ENCODE peak calls at places on chromosomes 16 and 17, in four cellular contexts. One of them, this sample, is unnamed.

GRCh38 chr17:1374426-1375177 is 25.4 kb downstream of the YWHAE start:
- DNase-seq in hypothalamus: no peak
- DNase-seq in nephron progenitor cell: no peak
- DNase-seq in coronary artery: no peak
- DNase-seq in this sample: no peak

GRCh38 chr17:10999484-10999883 is 161.6 kb upstream of the PIRT start:
- DNase-seq in hypothalamus: no peak
- DNase-seq in nephron progenitor cell: no peak
- DNase-seq in coronary artery: no peak
- DNase-seq in this sample: no peak

GRCh38 chr17:17109896-17110295 is 67.6 kb downstream of the MPRIP start:
- DNase-seq in hypothalamus: no peak
- DNase-seq in nephron progenitor cell: no peak
- DNase-seq in coronary artery: no peak
- DNase-seq in this sample: no peak

GRCh38 chr16:21618261-21618660 is 18.9 kb downstream of the METTL9 start:
- DNase-seq in hypothalamus: no peak
- DNase-seq in nephron progenitor cell: no peak
- DNase-seq in coronary artery: no peak
- DNase-seq in this sample: no peak

GRCh38 chr16:5504028-5504758 is 406.6 kb upstream of the EEF2KMT start:
- DNase-seq in hypothalamus: peak; percentile 16
- DNase-seq in nephron progenitor cell: no peak
- DNase-seq in coronary artery: no peak
- DNase-seq in this sample: peak; percentile 66

GRCh38 chr17:73697872-73698271 is 53.6 kb upstream of the SDK2 start:
- DNase-seq in hypothalamus: no peak
- DNase-seq in nephron progenitor cell: no peak
- DNase-seq in coronary artery: peak; percentile 47
- DNase-seq in this sample: no peak

GRCh38 chr17:32755045-32755805 is 121.7 kb downstream of the MYO1D start:
- DNase-seq in hypothalamus: no peak
- DNase-seq in nephron progenitor cell: no peak
- DNase-seq in coronary artery: no peak
- DNase-seq in this sample: no peak

GRCh38 chr16:27762441-27762840 is 212.5 kb downstream of the KATNIP start:
- DNase-seq in hypothalamus: no peak
- DNase-seq in nephron progenitor cell: no peak
- DNase-seq in coronary artery: no peak
- DNase-seq in this sample: no peak

GRCh38 chr16:30350134-30350871 is 4.8 kb downstream of the CD2BP2 start:
- DNase-seq in hypothalamus: no peak
- DNase-seq in nephron progenitor cell: no peak
- DNase-seq in coronary artery: no peak
- DNase-seq in this sample: no peak

GRCh38 chr16:48810436-48810802 is 200.4 kb upstream of the N4BP1 start:
- DNase-seq in hypothalamus: no peak
- DNase-seq in nephron progenitor cell: no peak
- DNase-seq in coronary artery: no peak
- DNase-seq in this sample: no peak

GRCh38 chr16:3076577-3076976 is 11.1 kb downstream of the IL32 start:
- DNase-seq in hypothalamus: no peak
- DNase-seq in nephron progenitor cell: no peak
- DNase-seq in coronary artery: no peak
- DNase-seq in this sample: no peak

GRCh38 chr16:53085539-53086450 is 31.0 kb downstream of the CHD9 start:
- DNase-seq in hypothalamus: no peak
- DNase-seq in nephron progenitor cell: no peak
- DNase-seq in coronary artery: no peak
- DNase-seq in this sample: no peak

GRCh38 chr17:79812969-79813825 is 16.3 kb upstream of the CBX8 start:
- DNase-seq in hypothalamus: no peak
- DNase-seq in nephron progenitor cell: peak; percentile 61
- DNase-seq in coronary artery: no peak
- DNase-seq in this sample: no peak

This sample was measured in dorsolateral prefrontal cortex.